ENCODE peak calls at places on chromosomes 5 and 9, in four cellular contexts. A, C, G and E are unnamed samples. For H3K4me1, the result is how much of the 10 kb centered on the place peaks cover.

GRCh38 chr5:14753292-14753691 is 88.8 kb downstream of the OTULIN start:
- DNase-seq in A (no peak), C (no peak), G (no peak), E (no peak)

GRCh38 chr5:58469895-58470294 is 10.0 kb upstream of the PLK2 start:
- DNase-seq in A (no peak), C (no peak), G (no peak), E (no peak)

GRCh38 chr9:95284152-95284551 is 33.4 kb downstream of the FANCC start:
- DNase-seq in A (no peak), C (no peak), G (no peak), E (no peak)

GRCh38 chr9:17614246-17614645 is 35.4 kb downstream of the SH3GL2 start:
- DNase-seq in A (no peak), C (no peak), G (no peak), E (no peak)

GRCh38 chr9:89533396-89534187 is 35.7 kb upstream of the SEMA4D start:
- DNase-seq in A (no peak), C (no peak), G (no peak), E (no peak)

GRCh38 chr5:16687898-16688297 is 71.1 kb upstream of the RETREG1 start:
- DNase-seq in A (no peak), C (no peak), G (no peak), E (no peak)

GRCh38 chr9:115349542-115349941 is 231.6 kb upstream of the TNC start:
- DNase-seq in A (no peak), C (no peak), G (no peak), E (no peak)

GRCh38 chr5:24598926-24599325 is 45.9 kb downstream of the CDH10 start:
- DNase-seq in A (no peak), C (no peak), G (no peak), E (no peak)

GRCh38 chr5:181261320-181262085 is 560 bp upstream of the TRIM52 start:
- DNase-seq in A (peak), C (peak), G (peak), E (peak)
- TF ChIP-seq POLR2AphosphoS5 in A (peak), C (peak), G (peak), E (peak)

GRCh38 chr5:1185038-1185651 is 16.2 kb upstream of the SLC6A19 start:
- DNase-seq in A (no peak), C (no peak), G (no peak), E (no peak)
- H3K4me1 ChIP-seq in A (under half), C (under half), G (under half), E (under half)

DNA sequence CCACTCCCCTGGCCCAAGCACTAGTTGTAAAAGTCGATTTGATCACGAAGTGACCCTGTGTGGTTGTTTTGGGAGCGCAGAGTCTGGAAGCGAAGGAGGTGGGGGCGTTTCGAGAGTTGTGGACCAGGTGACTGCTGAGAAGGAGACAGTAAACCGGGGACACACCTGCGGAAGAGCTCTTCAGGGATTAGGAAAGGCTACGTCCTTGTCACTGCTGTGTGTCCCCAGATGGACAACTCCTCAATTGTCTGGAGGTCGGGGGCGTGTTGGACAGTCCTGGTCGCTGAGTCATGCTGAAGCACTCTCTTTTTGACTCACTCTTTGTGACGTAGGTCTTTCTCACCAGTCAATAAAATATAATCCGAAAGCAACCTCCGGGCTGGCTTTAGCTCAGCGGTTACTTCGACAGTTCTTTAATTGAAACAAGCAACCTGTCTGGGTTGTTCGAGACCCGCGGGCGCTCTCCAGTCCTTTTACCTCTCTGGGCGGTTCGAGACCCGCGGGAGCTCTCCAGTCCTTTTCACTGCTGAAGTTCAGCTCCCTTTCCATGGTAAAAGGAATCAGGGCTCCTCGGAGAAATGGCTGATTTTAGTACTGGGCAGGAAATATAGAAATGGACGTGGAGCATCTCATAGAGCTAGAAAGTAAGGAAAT is 10.8 kb downstream of the ZMAT2 start:
- DNase-seq in A (peak), C (peak), G (peak), E (peak)
- TF ChIP-seq POLR2A in A (no peak), C (no peak), G (no peak), E (peak)

GRCh38 chr5:172422255-172422654 is 32.1 kb downstream of the SH3PXD2B start:
- DNase-seq in A (no peak), C (no peak), G (no peak), E (no peak)

GRCh38 chr5:172417983-172418630 is 36.2 kb downstream of the SH3PXD2B start:
- DNase-seq in A (peak), C (peak), G (peak), E (peak)

GRCh38 chr5:172421020-172421419 is 33.3 kb downstream of the SH3PXD2B start:
- DNase-seq in A (no peak), C (no peak), G (peak), E (no peak)

GRCh38 chr5:172418847-172419810 is 35.2 kb downstream of the SH3PXD2B start:
- DNase-seq in A (no peak), C (no peak), G (peak), E (no peak)

DNA sequence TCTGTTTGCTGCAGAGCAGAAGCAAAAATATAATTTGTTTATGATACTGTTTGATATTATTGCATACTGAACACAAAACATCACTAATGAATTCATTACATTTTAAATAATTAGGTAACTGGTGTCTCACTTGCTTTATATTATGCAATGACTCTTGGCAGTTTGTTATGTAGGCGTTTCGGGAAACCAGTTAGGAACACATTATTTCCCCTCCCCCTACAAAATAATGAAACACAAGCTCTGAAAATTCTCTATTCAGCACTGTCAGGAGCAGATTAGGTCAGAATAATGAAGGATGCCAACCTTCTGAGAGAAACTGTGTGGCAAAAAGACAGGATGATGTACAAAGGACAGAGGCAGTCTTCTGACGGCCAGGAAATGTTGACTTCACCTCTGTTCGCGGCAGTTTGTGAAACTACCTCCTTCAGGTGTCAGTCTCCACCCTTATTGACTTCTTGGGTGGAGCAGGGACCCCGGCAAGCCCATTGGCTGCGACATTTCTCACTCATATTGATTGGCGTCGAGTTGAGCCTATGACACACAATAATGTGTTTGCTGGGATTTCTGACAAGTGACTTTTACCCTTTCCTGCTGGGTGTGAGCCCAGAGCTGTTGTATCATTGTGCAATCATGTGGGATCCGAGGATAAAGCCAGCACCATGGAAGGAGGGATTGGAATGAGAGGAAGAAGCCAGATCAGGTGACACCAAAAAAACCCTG is 34.0 kb downstream of the SH3PXD2B start:
- DNase-seq in A (no peak), C (no peak), G (peak), E (peak)
- TF ChIP-seq POLR2AphosphoS5 in A (no peak), C (peak), G (peak), E (peak)

DNA sequence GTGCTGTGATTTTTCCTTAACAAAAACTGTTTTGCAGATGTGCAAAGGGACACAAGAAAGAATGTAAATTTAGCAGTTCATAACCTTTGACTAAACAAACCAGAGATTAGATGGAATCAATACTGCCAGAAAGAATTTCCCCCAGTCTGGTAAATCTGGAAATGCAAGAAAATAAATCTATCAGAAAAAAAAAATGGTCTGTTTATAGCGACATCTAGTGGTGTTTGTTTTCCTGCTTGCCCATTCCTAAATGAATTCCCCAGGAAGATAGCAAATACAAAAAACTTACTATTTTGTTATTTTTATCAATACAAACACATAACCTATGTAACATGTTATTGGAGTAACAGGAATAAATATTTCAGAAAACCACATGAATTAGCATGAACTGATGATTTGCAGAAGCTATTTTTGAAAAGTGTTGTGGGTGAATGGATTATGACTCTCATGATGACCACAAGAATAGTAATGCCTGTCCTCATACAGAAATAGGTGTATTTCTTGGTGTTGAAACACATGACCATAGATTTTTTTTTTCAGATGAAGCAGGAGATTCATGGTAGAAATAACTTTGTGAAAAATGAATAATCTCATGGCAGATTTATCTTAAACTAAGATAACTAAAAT is 1703.8 kb downstream of the MAT2B start:
- DNase-seq in A (peak), C (no peak), G (no peak), E (no peak)
- H3K4me1 ChIP-seq in A (under half), C (under half), G (under half), E (under half)

DNA sequence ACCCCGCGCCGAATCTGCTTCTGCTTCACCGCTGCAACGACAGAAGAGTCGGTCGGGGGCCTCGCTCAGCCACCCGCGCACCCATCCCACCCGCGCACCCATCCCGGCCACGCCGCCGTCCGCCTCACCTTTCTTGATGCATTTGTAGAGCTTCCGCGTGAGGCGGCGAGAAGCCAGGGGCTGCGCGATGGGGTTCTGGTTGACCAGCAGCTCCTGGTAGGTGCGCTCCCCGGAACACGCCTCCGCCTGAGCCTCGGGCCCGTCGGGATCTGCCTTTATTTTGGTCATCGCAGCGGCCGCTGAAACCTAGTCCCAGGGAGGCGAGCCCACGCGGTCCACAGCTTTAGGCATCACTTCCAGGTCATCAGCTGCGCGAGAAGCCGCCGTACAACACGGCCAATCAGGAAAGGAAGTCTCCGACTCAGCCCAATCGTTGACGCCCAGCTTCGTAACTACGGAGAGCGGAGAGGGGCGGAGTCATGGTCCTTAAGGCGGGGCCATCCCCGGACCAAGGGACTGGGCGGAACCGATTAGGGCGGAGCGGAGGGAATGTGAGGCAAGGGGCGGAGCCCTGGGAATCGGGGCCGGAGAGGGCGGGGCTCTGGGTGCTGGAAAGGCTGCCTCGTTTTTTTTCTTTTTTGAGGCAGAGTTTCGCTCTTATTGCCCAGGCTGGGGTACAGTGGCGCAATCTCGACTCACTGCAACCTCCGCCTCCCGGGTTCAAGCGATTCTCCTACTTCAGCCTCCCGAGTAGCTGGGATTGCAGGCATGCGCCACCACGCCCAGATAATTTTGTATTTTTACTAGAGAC is at the start of gene NHP2:
- DNase-seq in A (peak), C (peak), G (peak), E (peak)
- TF ChIP-seq POLR2A in A (peak), C (no peak), G (peak), E (peak)